ENCODE peak calls at places on chromosomes 6 and 20, in five cellular contexts. G is mucosa of descending colon, J is nucleus accumbens, S is substantia nigra, O is AG08395. W is an unnamed sample.

GRCh38 chr20:37907677-37908397 is 4.9 kb downstream of the VSTM2L start:
- DNase-seq in J (no peak), G (no peak), S (no peak), O (peak; percentile 86), W (peak; percentile 50)

GRCh38 chr6:128981716-128982115 is 98.8 kb downstream of the LAMA2 start:
- DNase-seq in O (no peak), S (no peak), J (no peak), G (no peak), W (no peak)

GRCh38 chr6:84825461-84825860 is 61.1 kb upstream of the TBX18 start:
- DNase-seq in O (peak; percentile 53), G (no peak), J (no peak), S (no peak), W (no peak)

GRCh38 chr20:4183361-4183760 is 168.0 kb upstream of the RNF24 start:
- DNase-seq in S (no peak), G (no peak), J (no peak), O (no peak), W (no peak)

GRCh38 chr6:161168281-161168891 is 105.5 kb downstream of the AGPAT4 start:
- DNase-seq in G (peak; percentile 6), O (peak; percentile 80), J (no peak), S (no peak), W (peak; percentile 65)

GRCh38 chr20:1998193-1998520 is 4.3 kb upstream of the PDYN start:
- DNase-seq in O (no peak), J (no peak), G (no peak), S (no peak), W (no peak)

GRCh38 chr6:43885399-43886066 is 115.5 kb downstream of the VEGFA start:
- DNase-seq in G (no peak), J (no peak), S (no peak), O (no peak), W (no peak)

GRCh38 chr20:43459022-43459942 is 1.6 kb downstream of the SRSF6 start:
- DNase-seq in O (no peak), S (no peak), J (no peak), G (peak; percentile 48), W (no peak)

GRCh38 chr6:140542858-140543257 is 1168.4 kb upstream of the CITED2 start:
- DNase-seq in J (no peak), O (no peak), G (no peak), S (no peak), W (peak; percentile 78)

GRCh38 chr6:143745160-143746133 is 67.7 kb downstream of the PHACTR2 start:
- DNase-seq in O (peak; percentile 55), J (no peak), S (no peak), G (peak; percentile 79), W (peak; percentile 19)

GRCh38 chr6:161442381-161442858 is 168.6 kb upstream of the AGPAT4 start:
- DNase-seq in G (no peak), S (no peak), J (no peak), O (no peak), W (no peak)

GRCh38 chr6:158322400-158322723 is 10.1 kb downstream of the TULP4 start:
- DNase-seq in S (no peak), G (no peak), J (no peak), O (no peak), W (no peak)

GRCh38 chr6:154566866-154567265 is 56.4 kb upstream of the CNKSR3 start:
- DNase-seq in J (no peak), G (no peak), S (no peak), O (no peak), W (no peak)

GRCh38 chr6:154164397-154164796 is 125.4 kb downstream of the OPRM1 start:
- DNase-seq in O (peak; percentile 72), S (peak; percentile 14), G (peak; percentile 15), J (no peak), W (no peak)

GRCh38 chr6:112801681-112802080 is 454.6 kb downstream of the RFPL4B start:
- DNase-seq in G (no peak), S (no peak), O (no peak), J (no peak), W (no peak)

GRCh38 chr6:168035098-168035660 is 37.7 kb downstream of the KIF25 start:
- DNase-seq in O (peak; percentile 77), S (no peak), G (peak; percentile 67), J (no peak), W (no peak)

GRCh38 chr20:47295921-47296426 is 60.5 kb downstream of the ZMYND8 start:
- DNase-seq in G (no peak), J (no peak), S (no peak), O (no peak), W (no peak)

GRCh38 chr6:139926711-139927110 is 552.3 kb upstream of the CITED2 start:
- DNase-seq in O (no peak), J (no peak), S (no peak), G (no peak), W (no peak)

GRCh38 chr20:46901638-46902037 is 7.0 kb downstream of the EYA2 start:
- DNase-seq in J (no peak), G (no peak), S (no peak), O (no peak), W (no peak)

GRCh38 chr6:138086573-138087196 is 20.5 kb downstream of the PERP start:
- DNase-seq in G (no peak), O (no peak), J (no peak), S (no peak), W (peak; percentile 90)

GRCh38 chr20:53828673-53829085 is 235.0 kb upstream of the ZNF217 start:
- DNase-seq in O (peak; percentile 81), G (peak; percentile 43), S (no peak), J (no peak), W (no peak)

GRCh38 chr6:74091133-74091793 is 395.3 kb downstream of the CD109 start:
- DNase-seq in J (no peak), O (peak; percentile 38), G (no peak), S (no peak), W (no peak)

GRCh38 chr20:10277616-10278015 is 59.0 kb downstream of the SNAP25 start:
- DNase-seq in S (no peak), J (no peak), G (no peak), O (no peak), W (no peak)

GRCh38 chr20:25277051-25277801 is 29.3 kb downstream of the PYGB start:
- DNase-seq in J (no peak), G (no peak), S (no peak), O (no peak), W (no peak)

GRCh38 chr20:3563548-3564177 is 92.8 kb downstream of the ATRN start:
- DNase-seq in G (peak; percentile 49), O (peak; percentile 49), J (no peak), S (no peak), W (peak; percentile 15)

GRCh38 chr6:960356-960755 is 267.4 kb upstream of the EXOC2 start:
- DNase-seq in O (no peak), J (no peak), G (no peak), S (no peak), W (no peak)

GRCh38 chr20:3652646-3653596 is 10.3 kb downstream of the GFRA4 start:
- DNase-seq in G (no peak), S (no peak), J (no peak), O (no peak), W (no peak)

GRCh38 chr20:49566401-49566800 is 1.5 kb downstream of the PTGIS start:
- DNase-seq in O (no peak), J (no peak), G (no peak), S (no peak), W (no peak)

GRCh38 chr20:16864069-16864468 is 115.9 kb downstream of the OTOR start:
- DNase-seq in G (no peak), O (peak; percentile 11), J (peak; percentile 3), S (no peak), W (no peak)

GRCh38 chr6:3805448-3806123 is 43.6 kb upstream of the FAM50B start:
- DNase-seq in G (no peak), O (no peak), J (no peak), S (no peak), W (no peak)

GRCh38 chr6:3260772-3261517 is 2.2 kb downstream of the PSMG4 start:
- DNase-seq in O (no peak), G (no peak), S (no peak), J (no peak), W (no peak)

GRCh38 chr20:50267041-50267865 is 76.6 kb downstream of the CEBPB start:
- DNase-seq in S (no peak), J (no peak), O (peak; percentile 82), G (peak; percentile 95), W (no peak)